ENCODE peak calls at places on chromosomes 11 and 22, in four cellular contexts. W is non-pigmented ciliary epithelial cell, D is T-helper 9 cell, U is HL-60. K is an unnamed sample.

GRCh38 chr11:57310630-57311086 is 14.1 kb downstream of the TNKS1BP1 start:
- DNase-seq in U (no peak), W (no peak), D (no peak), K (no peak)

GRCh38 chr11:63854696-63855095 is 15.8 kb downstream of the MARK2 start:
- DNase-seq in U (no peak), W (no peak), D (no peak), K (no peak)

GRCh38 chr22:49979587-49980264 is 19.2 kb downstream of the PIM3 start:
- DNase-seq in W (no peak), D (no peak), U (peak; percentile 50), K (no peak)

GRCh38 chr11:115687934-115688333 is 183.7 kb upstream of the CADM1 start:
- DNase-seq in D (no peak), W (no peak), U (no peak), K (no peak)

GRCh38 chr11:118907051-118907748 is 18.5 kb downstream of the BCL9L start:
- DNase-seq in D (peak; percentile 85), W (no peak), U (peak; percentile 84), K (peak; percentile 90)

GRCh38 chr11:102420547-102420946 is 32.0 kb downstream of the TMEM123 start:
- DNase-seq in W (no peak), D (no peak), U (no peak), K (no peak)

GRCh38 chr11:112784323-112785073 is 176.7 kb upstream of the NCAM1 start:
- DNase-seq in W (no peak), U (no peak), D (no peak), K (no peak)

GRCh38 chr11:8168485-8169257 is at the start of gene RIC3:
- DNase-seq in U (no peak), D (peak; percentile 6), W (no peak), K (peak; percentile 40)

GRCh38 chr11:16280256-16280682 is 76.1 kb downstream of the SOX6 start:
- DNase-seq in W (no peak), D (no peak), U (no peak), K (no peak)

GRCh38 chr11:110712643-110713468 is 619 bp upstream of the ARHGAP20 start:
- DNase-seq in W (no peak), U (peak; percentile 5), D (no peak), K (peak; percentile 16)

GRCh38 chr11:70282012-70282411 is 11.5 kb downstream of the PPFIA1 start:
- DNase-seq in W (no peak), D (no peak), U (no peak), K (no peak)

GRCh38 chr11:102603091-102603490 is 22.0 kb downstream of the MMP20 start:
- DNase-seq in W (peak; percentile 51), D (no peak), U (no peak), K (no peak)

GRCh38 chr11:7577226-7577882 is 63.6 kb downstream of the PPFIBP2 start:
- DNase-seq in W (no peak), U (no peak), D (no peak), K (no peak)

GRCh38 chr11:73860202-73860601 is 16.4 kb downstream of the COA4 start:
- DNase-seq in U (no peak), W (no peak), D (no peak), K (no peak)